ENCODE peak calls at places on chromosomes 2 and 18, in eight cellular contexts. K is frontal cortex; M is GM04503; B is left ventricle myocardium superior; C is adipocyte; W is Peyer's patch; A is natural killer cell treated with Interleukin-12 subunit alpha and Interleukin-12 subunit beta and Interleukin-15 and Interleukin-18, amount 100 ng/mL, for 72 hours; Q is EL. O is an unnamed sample.

GRCh38 chr18:34915046-34915445 is 126.2 kb upstream of the MAPRE2 start:
- DNase-seq in K (no peak), M (no peak), B (no peak), C (no peak), W (no peak), A (no peak), Q (no peak), O (no peak)

GRCh38 chr2:241852981-241853631 is 5.6 kb downstream of the PDCD1 start:
- DNase-seq in K (peak; percentile 31), M (no peak), B (peak; percentile 24), C (no peak), W (peak; percentile 38), A (peak; percentile 52), Q (no peak), O (no peak)

GRCh38 chr2:235050992-235051351 is 99.2 kb downstream of the SH3BP4 start:
- DNase-seq in K (peak; percentile 73), M (peak; percentile 94), B (peak; percentile 94), C (peak; percentile 94), W (peak; percentile 93), A (peak; percentile 37), Q (peak; percentile 96), O (peak; percentile 5)

GRCh38 chr2:96906719-96907404 is 37.0 kb upstream of the SEMA4C start:
- DNase-seq in K (no peak), M (no peak), B (peak; percentile 70), C (peak; percentile 52), W (no peak), A (no peak), Q (no peak), O (no peak)

GRCh38 chr2:120454993-120455789 is 109.3 kb downstream of the INHBB start:
- DNase-seq in K (no peak), M (no peak), B (no peak), C (no peak), W (no peak), A (no peak), Q (peak; percentile 40), O (no peak)

GRCh38 chr2:231318436-231318835 is 77.1 kb upstream of the B3GNT7 start:
- DNase-seq in K (no peak), M (no peak), B (peak; percentile 78), C (no peak), W (no peak), A (no peak), Q (no peak), O (no peak)

GRCh38 chr18:59554796-59555195 is 142.4 kb downstream of the CCBE1 start:
- DNase-seq in K (no peak), M (no peak), B (no peak), C (no peak), W (no peak), A (no peak), Q (no peak), O (no peak)

GRCh38 chr2:108923019-108923700 is 65.9 kb downstream of the EDAR start:
- DNase-seq in K (no peak), M (no peak), B (no peak), C (no peak), W (peak; percentile 38), A (no peak), Q (no peak), O (no peak)

GRCh38 chr2:215210082-215210481 is 71.7 kb upstream of the ABCA12 start:
- DNase-seq in K (no peak), M (no peak), B (no peak), C (no peak), W (no peak), A (no peak), Q (no peak), O (no peak)

GRCh38 chr2:11681722-11682589 is 12.0 kb upstream of the NTSR2 start:
- DNase-seq in K (no peak), M (no peak), B (peak; percentile 51), C (peak; percentile 24), W (peak; percentile 60), A (no peak), Q (no peak), O (peak; percentile 71)

O was measured in NAMALWA.